ENCODE peak calls at places on chromosomes 13 and 19, in ten cellular contexts. L, S, R, Y, I, A, W, O, X and N are unnamed samples.

GRCh38 chr19:15251010-15251748 is 18.9 kb upstream of the EPHX3 start:
- DNase-seq in X (no peak), A (peak; percentile 77), W (peak; percentile 72), S (no peak), O (no peak), L (no peak), R (peak; percentile 64), Y (no peak), I (no peak), N (no peak)

GRCh38 chr19:48795855-48796142 is 15.0 kb downstream of the BCAT2 start:
- DNase-seq in S (no peak), R (peak; percentile 67), I (no peak), L (no peak), X (no peak), Y (no peak), W (no peak), O (no peak), A (no peak), N (no peak)

GRCh38 chr19:33712268-33712667 is 84.4 kb upstream of the KCTD15 start:
- DNase-seq in O (no peak), S (no peak), I (no peak), Y (no peak), X (no peak), W (no peak), R (no peak), A (no peak), L (no peak), N (no peak)

GRCh38 chr19:49746206-49746958 is 16.7 kb downstream of the TSKS start:
- DNase-seq in S (peak; percentile 97), L (no peak), W (peak; percentile 64), O (no peak), X (peak; percentile 52), A (peak; percentile 69), I (peak; percentile 96), Y (peak; percentile 40), R (no peak), N (no peak)

GRCh38 chr19:2478756-2479555 is 3.0 kb downstream of the GADD45B start:
- DNase-seq in Y (peak; percentile 68), S (peak; percentile 57), R (peak; percentile 92), X (peak; percentile 82), I (peak; percentile 89), A (peak; percentile 82), O (no peak), L (no peak), W (peak; percentile 87), N (peak; percentile 91)

GRCh38 chr19:50640368-50640767 is 687 bp upstream of the SYT3 start:
- DNase-seq in Y (no peak), R (no peak), W (no peak), I (no peak), X (no peak), L (no peak), S (no peak), O (no peak), A (no peak), N (no peak)

GRCh38 chr13:24272452-24273161 is 36.8 kb upstream of the C1QTNF9 start:
- DNase-seq in O (no peak), A (peak; percentile 9), I (peak; percentile 21), Y (no peak), R (peak; percentile 62), S (no peak), L (no peak), W (no peak), X (peak; percentile 37), N (no peak)

GRCh38 chr19:28949535-28949934 is 263.4 kb downstream of the UQCRFS1 start:
- DNase-seq in R (no peak), I (peak; percentile 66), L (no peak), O (no peak), W (no peak), Y (no peak), X (no peak), S (peak; percentile 21), A (no peak), N (no peak)

GRCh38 chr13:30752201-30752797 is 17.0 kb downstream of the ALOX5AP start:
- DNase-seq in O (no peak), L (no peak), W (peak; percentile 52), S (no peak), I (no peak), R (no peak), X (no peak), A (peak; percentile 47), Y (no peak), N (no peak)

GRCh38 chr19:11538232-11539036 is at the start of gene CNN1:
- DNase-seq in W (peak; percentile 73), L (no peak), R (peak; percentile 89), A (peak; percentile 58), X (no peak), S (peak; percentile 79), O (no peak), Y (no peak), I (peak; percentile 93), N (no peak)

GRCh38 chr13:75493156-75493555 is 11.2 kb upstream of the TBC1D4 start:
- DNase-seq in Y (no peak), R (no peak), W (no peak), O (no peak), I (no peak), A (no peak), L (no peak), X (no peak), S (no peak), N (no peak)

GRCh38 chr13:105642511-105642958 is 892.9 kb downstream of the EFNB2 start:
- DNase-seq in S (no peak), L (no peak), O (no peak), R (no peak), W (peak; percentile 11), Y (no peak), X (no peak), A (no peak), I (no peak), N (no peak)

GRCh38 chr19:40253611-40254092 is 27.2 kb upstream of the CCNP start:
- DNase-seq in R (no peak), Y (no peak), S (no peak), W (no peak), O (no peak), A (no peak), X (no peak), L (no peak), I (no peak), N (no peak)

GRCh38 chr13:48233097-48233885 is at the start of gene ITM2B:
- DNase-seq in R (no peak), X (peak; percentile 70), W (peak; percentile 86), A (peak; percentile 72), L (no peak), S (peak; percentile 70), Y (peak; percentile 56), I (no peak), O (no peak), N (peak; percentile 89)

GRCh38 chr19:4908781-4909171 is 525 bp upstream of the UHRF1 start:
- DNase-seq in I (peak; percentile 69), W (no peak), O (no peak), L (no peak), Y (no peak), S (no peak), A (no peak), X (no peak), R (no peak), N (no peak)

GRCh38 chr19:18368504-18369222 is 17.3 kb upstream of the GDF15 start:
- DNase-seq in I (no peak), R (no peak), S (no peak), O (no peak), X (no peak), L (no peak), W (no peak), A (no peak), Y (no peak), N (no peak)

GRCh38 chr19:17294051-17294891 is 9.0 kb downstream of the ABHD8 start:
- DNase-seq in L (no peak), Y (peak; percentile 48), W (peak; percentile 65), R (no peak), A (no peak), O (no peak), S (peak; percentile 91), X (peak; percentile 49), I (peak; percentile 96), N (no peak)

GRCh38 chr19:49954933-49955332 is 6.0 kb downstream of the SIGLEC11 start:
- DNase-seq in X (no peak), I (no peak), Y (no peak), W (no peak), L (no peak), R (no peak), A (peak; percentile 71), O (no peak), S (no peak), N (no peak)

GRCh38 chr19:11191273-11191755 is 6.0 kb downstream of the KANK2 start:
- DNase-seq in L (no peak), Y (no peak), W (peak; percentile 90), X (no peak), O (no peak), S (peak; percentile 34), I (peak; percentile 63), R (peak; percentile 95), A (peak; percentile 86), N (peak; percentile 89)

GRCh38 chr19:57708641-57709354 is at the start of gene ZNF154:
- DNase-seq in I (peak; percentile 94), L (no peak), R (peak; percentile 58), X (peak; percentile 66), S (peak; percentile 78), A (peak; percentile 57), W (peak; percentile 84), Y (peak; percentile 30), O (no peak), N (peak; percentile 85)

GRCh38 chr19:16363133-16363851 is 38.7 kb downstream of the KLF2 start:
- DNase-seq in Y (no peak), W (no peak), A (no peak), X (no peak), S (no peak), O (no peak), I (no peak), R (no peak), L (no peak), N (no peak)

GRCh38 chr13:63910406-63910957 is 2494.8 kb upstream of the PCDH20 start:
- DNase-seq in R (no peak), X (no peak), A (no peak), L (no peak), O (no peak), I (peak; percentile 75), S (peak; percentile 46), Y (no peak), W (no peak), N (no peak)

GRCh38 chr19:1736280-1736679 is 17.0 kb upstream of the ONECUT3 start:
- DNase-seq in S (no peak), O (no peak), Y (no peak), I (no peak), A (no peak), L (no peak), R (no peak), X (no peak), W (no peak), N (no peak)

GRCh38 chr19:246551-246950 is 44.7 kb downstream of the PLPP2 start:
- DNase-seq in S (peak; percentile 21), W (no peak), O (no peak), L (no peak), I (peak; percentile 65), X (peak; percentile 34), Y (no peak), R (no peak), A (peak; percentile 77), N (no peak)

GRCh38 chr19:50512112-50512998 is 1.4 kb downstream of the ASPDH start:
- DNase-seq in W (no peak), A (no peak), R (no peak), L (no peak), X (no peak), O (no peak), I (no peak), Y (no peak), S (no peak), N (no peak)